ENCODE peak calls at places on chromosomes 6 and 20, in eight cellular contexts. Z is frontal cortex; W is HT-29; M is naive thymus-derived CD8-positive, alpha-beta T cell; C is SJSA1; A is NCI-H2029; S is NCI-H1105; D is neural progenitor cell. V is an unnamed sample.

GRCh38 chr6:13725052-13725451 is 13.4 kb upstream of the RANBP9 start:
- DNase-seq in C (no peak), D (no peak), A (no peak), Z (no peak), S (no peak), M (no peak), W (no peak), V (no peak)

GRCh38 chr20:878511-879307 is 37.4 kb downstream of the ANGPT4 start:
- DNase-seq in C (no peak), Z (no peak), M (no peak), W (peak), S (no peak), D (peak), A (no peak), V (no peak)

GRCh38 chr6:34157851-34158250 is 12.0 kb upstream of the GRM4 start:
- DNase-seq in D (no peak), A (no peak), M (no peak), Z (no peak), S (no peak), C (no peak), W (no peak), V (no peak)

GRCh38 chr20:38883081-38883980 is 42.9 kb upstream of the FAM83D start:
- DNase-seq in Z (peak), D (no peak), M (no peak), W (no peak), A (peak), C (no peak), S (no peak), V (no peak)

GRCh38 chr20:42714298-42715141 is 475.2 kb downstream of the PTPRT start:
- DNase-seq in C (no peak), S (peak), Z (no peak), M (no peak), D (no peak), W (no peak), A (peak), V (no peak)

GRCh38 chr6:43806041-43806757 is 36.2 kb downstream of the VEGFA start:
- DNase-seq in W (peak), Z (no peak), S (no peak), A (no peak), D (no peak), M (no peak), C (no peak), V (no peak)

GRCh38 chr6:72418495-72418894 is 203.4 kb upstream of the KCNQ5 start:
- DNase-seq in S (no peak), A (no peak), Z (no peak), M (no peak), D (peak), W (no peak), C (peak), V (no peak)

GRCh38 chr6:2783188-2783957 is 18.2 kb downstream of the WRNIP1 start:
- DNase-seq in C (no peak), D (peak), Z (no peak), S (no peak), W (peak), A (no peak), M (no peak), V (no peak)

GRCh38 chr6:96841241-96841824 is 4.1 kb upstream of the GPR63 start:
- DNase-seq in Z (no peak), A (no peak), W (no peak), C (no peak), M (no peak), S (no peak), D (no peak), V (no peak)

GRCh38 chr6:129469070-129469662 is 240.8 kb downstream of the ARHGAP18 start:
- DNase-seq in D (no peak), C (no peak), M (no peak), A (no peak), S (no peak), Z (no peak), W (no peak), V (no peak)

GRCh38 chr6:165663283-165663735 is 268 bp upstream of the PDE10A start:
- DNase-seq in A (peak), C (no peak), Z (peak), S (no peak), M (no peak), D (peak), W (no peak), V (no peak)

GRCh38 chr6:119024111-119024510 is 54.4 kb downstream of the FAM184A start:
- DNase-seq in W (no peak), S (no peak), Z (no peak), C (no peak), A (no peak), M (no peak), D (peak), V (no peak)

GRCh38 chr6:159094444-159095252 is 49.9 kb upstream of the TAGAP start:
- DNase-seq in D (no peak), M (peak), S (no peak), A (no peak), C (no peak), W (no peak), Z (no peak), V (no peak)

GRCh38 chr20:50909413-50909812 is 21.8 kb downstream of the ADNP start:
- DNase-seq in S (no peak), Z (no peak), A (no peak), C (no peak), W (no peak), D (no peak), M (no peak), V (no peak)

GRCh38 chr6:33862536-33862935 is 58.7 kb upstream of the MLN start:
- DNase-seq in Z (no peak), A (no peak), C (no peak), D (no peak), S (no peak), W (no peak), M (no peak), V (no peak)

GRCh38 chr20:39993737-39994136 is 695.3 kb downstream of the MAFB start:
- DNase-seq in Z (no peak), W (no peak), C (no peak), A (no peak), M (no peak), S (peak), D (no peak), V (no peak)

GRCh38 chr6:26592649-26593048 is 4.1 kb upstream of the ABT1 start:
- DNase-seq in Z (no peak), M (no peak), W (no peak), A (no peak), D (no peak), S (no peak), C (no peak), V (no peak)

GRCh38 chr6:170256641-170257040 is 34.2 kb downstream of the DLL1 start:
- DNase-seq in M (no peak), C (no peak), A (no peak), S (no peak), D (no peak), Z (no peak), W (no peak), V (no peak)

GRCh38 chr6:69487688-69488087 is 309.1 kb downstream of the LMBRD1 start:
- DNase-seq in W (peak), D (peak), S (no peak), C (no peak), M (no peak), Z (no peak), A (no peak), V (no peak)

GRCh38 chr6:89859744-89860143 is 30.1 kb downstream of the CASP8AP2 start:
- DNase-seq in M (no peak), S (no peak), Z (no peak), C (no peak), W (no peak), D (no peak), A (no peak), V (no peak)

GRCh38 chr6:38755874-38756273 is 40.8 kb downstream of the DNAH8 start:
- DNase-seq in M (no peak), D (no peak), A (no peak), W (peak), Z (no peak), S (no peak), C (no peak), V (no peak)

GRCh38 chr6:44733146-44733545 is 345.6 kb downstream of the CDC5L start:
- DNase-seq in S (peak), A (no peak), W (no peak), Z (no peak), M (no peak), D (no peak), C (no peak), V (no peak)

V was measured in central memory CD8-positive, alpha-beta T cell.